ENCODE peak calls at places on chromosomes 2 and 18, in ten cellular contexts. F is kidney, R is GM23248, V is neural progenitor cell, L is endodermal cell, M is endothelial cell of umbilical vein, A is IMR-90, N is fibroblast of lung, Q is colonic mucosa, Z is Karpas-422. G is an unnamed sample.
A peak's percentile ranks its signal among the peaks of the same experiment; 100 is the strongest.

GRCh38 chr2:230413465-230413864 is 2.5 kb upstream of the SP100 start:
- DNase-seq in F (no peak), V (no peak), A (no peak), L (no peak), R (no peak), N (no peak), Q (no peak), Z (peak; percentile 60), M (no peak), G (no peak)

GRCh38 chr2:7033136-7033960 is 116.1 kb downstream of the RNF144A start:
- DNase-seq in N (no peak), Q (no peak), A (no peak), M (no peak), R (no peak), F (no peak), Z (no peak), V (no peak), L (no peak), G (no peak)

GRCh38 chr2:101380376-101380775 is 6.9 kb downstream of the CREG2 start:
- DNase-seq in M (peak; percentile 57), Q (no peak), V (no peak), N (peak; percentile 85), R (peak; percentile 85), A (peak; percentile 71), L (no peak), F (no peak), Z (no peak), G (peak; percentile 90)

GRCh38 chr2:10036095-10036879 is 7.1 kb upstream of the KLF11 start:
- DNase-seq in A (peak; percentile 63), R (peak; percentile 92), L (peak; percentile 77), V (peak; percentile 42), M (peak; percentile 80), Z (peak; percentile 51), F (peak; percentile 92), Q (no peak), N (peak; percentile 60), G (no peak)

GRCh38 chr18:55318864-55319516 is 269.0 kb downstream of the TCF4 start:
- DNase-seq in V (no peak), A (peak; percentile 82), F (no peak), M (peak; percentile 81), L (no peak), R (peak; percentile 67), Z (no peak), N (peak; percentile 74), Q (no peak), G (no peak)

GRCh38 chr2:74099835-74100234 is 47.9 kb downstream of the BOLA3 start:
- DNase-seq in L (peak; percentile 30), M (no peak), Z (no peak), F (no peak), V (no peak), R (no peak), N (no peak), Q (no peak), A (no peak), G (no peak)

GRCh38 chr2:151971301-151972072 is 127.4 kb downstream of the CACNB4 start:
- DNase-seq in Z (no peak), M (no peak), F (no peak), Q (no peak), N (no peak), V (no peak), L (no peak), A (no peak), R (no peak), G (no peak)

GRCh38 chr2:26001743-26002341 is 19.5 kb upstream of the KIF3C start:
- DNase-seq in F (no peak), M (peak; percentile 55), R (peak; percentile 72), Z (no peak), V (no peak), N (peak; percentile 54), Q (peak; percentile 60), A (peak; percentile 41), L (no peak), G (no peak)

DNA sequence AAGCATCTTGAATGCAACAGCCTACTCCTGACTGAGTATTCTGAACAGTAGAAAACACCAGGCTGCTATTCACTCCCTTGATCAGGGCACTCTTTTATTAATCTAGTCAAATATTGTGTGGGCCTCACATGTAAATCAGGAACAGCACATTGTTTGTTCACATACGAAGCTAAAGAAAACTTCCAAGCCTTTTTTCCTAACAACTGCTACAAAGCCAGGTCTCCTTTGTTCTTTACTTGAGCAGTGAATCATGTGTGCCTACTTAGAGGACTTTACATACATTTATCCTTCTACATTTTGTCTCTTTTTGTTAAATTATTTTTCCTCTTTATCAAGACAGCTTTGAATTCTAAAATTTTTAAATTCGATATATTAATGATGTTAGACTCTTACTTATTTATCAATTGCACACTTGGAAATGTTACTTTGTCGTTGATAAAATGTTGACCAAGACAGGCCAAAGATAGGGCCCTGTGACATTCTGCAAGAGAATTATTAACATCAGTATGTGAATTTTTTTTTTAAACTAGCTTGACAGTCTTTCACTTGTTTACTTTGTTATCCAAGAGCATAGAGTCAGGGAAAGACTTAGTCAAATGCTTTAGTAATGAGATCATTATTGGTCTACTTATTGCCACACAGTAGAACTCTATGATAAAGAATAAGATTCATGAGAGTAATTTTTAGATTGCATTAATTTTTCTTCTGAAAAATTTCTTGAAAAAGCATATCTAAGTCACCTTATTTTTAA is 13.3 kb downstream of the SPATS2L start:
- DNase-seq in M (peak; percentile 44), N (peak; percentile 82), F (no peak), Q (no peak), R (peak; percentile 77), V (no peak), A (peak; percentile 83), L (no peak), Z (no peak), G (no peak)
- H3K9ac ChIP-seq in M (no peak overlapping the region), N (no peak overlapping the region), F (no peak overlapping the region), Q (no peak overlapping the region), R (peak overlapping the region; percentile 13), V (no peak overlapping the region), A (no peak overlapping the region), L (peak overlapping the region; percentile 6), Z (no peak overlapping the region), G (peak overlapping the region; percentile 39)

DNA sequence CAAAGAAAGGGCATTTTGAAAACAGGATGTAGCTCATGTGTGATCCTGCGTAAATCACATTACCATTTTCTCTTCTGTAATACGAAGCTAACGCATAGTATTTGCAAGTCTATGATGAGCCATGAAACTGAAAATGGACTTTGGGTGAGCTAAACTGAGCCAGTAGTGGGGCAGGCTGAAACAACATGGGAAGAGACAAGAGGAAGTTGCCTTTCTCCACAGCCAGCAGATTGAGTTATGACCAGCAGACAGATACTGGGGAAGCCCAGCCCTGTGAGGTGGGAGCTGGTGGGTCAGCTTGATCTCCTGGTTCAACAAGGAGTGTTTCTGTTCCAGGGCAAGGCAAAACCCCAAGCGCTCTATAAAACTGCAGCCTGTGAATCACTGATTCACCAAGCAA is 11.8 kb downstream of the CYRIA start:
- DNase-seq in A (no peak), V (no peak), Q (no peak), M (no peak), Z (no peak), R (no peak), L (peak; percentile 28), F (no peak), N (no peak), G (no peak)
- H3K27ac ChIP-seq in A (peak overlapping the region; percentile 91), V (no peak overlapping the region), Q (peak overlapping the region; percentile 54), M (no peak overlapping the region), Z (no peak overlapping the region), R (no peak overlapping the region), L (no peak overlapping the region), F (no peak overlapping the region), N (no peak overlapping the region), G (no peak overlapping the region)

GRCh38 chr2:191396794-191397193 is 151.6 kb downstream of the MYO1B start:
- DNase-seq in V (no peak), Z (no peak), Q (no peak), F (no peak), R (no peak), L (no peak), A (no peak), N (no peak), M (no peak), G (no peak)
- H3K36me3 ChIP-seq in V (peaks cover 23% of the 10 kb centered on the region), Z (no peaks in the 10 kb centered on the region), Q (no peaks in the 10 kb centered on the region), F (no peaks in the 10 kb centered on the region), R (peaks cover 65% of the 10 kb centered on the region), L (peaks cover 79% of the 10 kb centered on the region), A (peaks cover 54% of the 10 kb centered on the region), N (peaks cover 13% of the 10 kb centered on the region), M (peaks cover 3% of the 10 kb centered on the region), G (peaks cover 42% of the 10 kb centered on the region)

GRCh38 chr2:233387225-233387624 is 32.9 kb downstream of the DGKD start:
- DNase-seq in L (no peak), A (no peak), Q (no peak), R (no peak), F (no peak), M (no peak), N (no peak), Z (no peak), V (no peak), G (no peak)
- H3K9ac ChIP-seq in L (no peak overlapping the region), A (peak overlapping the region; percentile 3), Q (no peak overlapping the region), R (peak overlapping the region; percentile 44), F (no peak overlapping the region), M (no peak overlapping the region), N (peak overlapping the region; percentile 36), Z (no peak overlapping the region), V (no peak overlapping the region), G (no peak overlapping the region)

DNA sequence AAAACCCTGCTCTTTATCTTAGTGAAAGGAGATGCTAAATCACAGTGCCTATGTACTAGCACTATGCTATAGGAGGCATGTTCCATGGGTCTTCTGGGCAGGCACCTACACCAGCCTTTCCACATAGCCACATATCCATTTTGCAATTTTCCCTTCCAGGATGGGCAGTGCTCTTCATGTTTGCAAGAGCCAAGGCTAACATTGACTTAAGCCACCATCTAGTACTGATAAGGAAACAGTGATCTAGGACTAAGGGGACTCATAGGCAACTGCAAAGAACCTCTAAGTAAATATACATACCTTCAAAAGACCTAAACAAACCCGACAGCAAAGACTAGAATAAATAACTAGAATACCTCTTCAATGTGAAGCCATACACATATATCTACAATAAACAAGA is 919.7 kb upstream of the GYPC start:
- DNase-seq in Q (no peak), Z (no peak), F (no peak), M (no peak), V (no peak), R (no peak), N (no peak), L (no peak), A (no peak), G (no peak)
- H3K27ac ChIP-seq in Q (no peak overlapping the region), Z (no peak overlapping the region), F (no peak overlapping the region), M (no peak overlapping the region), V (no peak overlapping the region), R (no peak overlapping the region), N (no peak overlapping the region), L (no peak overlapping the region), A (no peak overlapping the region), G (no peak overlapping the region)

GRCh38 chr2:81276595-81276994 is 972.0 kb upstream of the LRRTM1 start:
- DNase-seq in L (no peak), Z (no peak), N (no peak), Q (no peak), F (no peak), R (no peak), A (no peak), M (no peak), V (no peak), G (no peak)
- H3K36me3 ChIP-seq in L (no peaks in the 10 kb centered on the region), Z (no peaks in the 10 kb centered on the region), N (no peaks in the 10 kb centered on the region), Q (no peaks in the 10 kb centered on the region), F (no peaks in the 10 kb centered on the region), R (no peaks in the 10 kb centered on the region), A (no peaks in the 10 kb centered on the region), M (no peaks in the 10 kb centered on the region), V (no peaks in the 10 kb centered on the region), G (no peaks in the 10 kb centered on the region)

G was measured in keratinocyte.